ENCODE peak calls at places on chromosome 2, in six cellular contexts. K is IMR-90, M is H9, J is neuronal stem cell, C is H1, S is mesenchymal stem cell. W is an unnamed sample.

GRCh38 chr2:60873381-60873780 is 8.0 kb upstream of the REL start:
- DNase-seq in M (no peak), J (no peak), C (no peak), S (no peak), K (no peak), W (no peak)

GRCh38 chr2:108215794-108216211 is 24.0 kb upstream of the SULT1C3 start:
- DNase-seq in J (no peak), C (no peak), S (peak; percentile 44), K (peak; percentile 51), M (peak; percentile 38), W (no peak)

GRCh38 chr2:11514904-11515303 is 18.9 kb upstream of the GREB1 start:
- DNase-seq in C (no peak), M (no peak), J (no peak), S (no peak), K (no peak), W (no peak)

GRCh38 chr2:172972005-172972619 is 103.5 kb upstream of the MAP3K20 start:
- DNase-seq in M (peak; percentile 62), K (peak; percentile 48), S (peak; percentile 60), J (peak; percentile 36), C (no peak), W (peak; percentile 81)

GRCh38 chr2:29810956-29811355 is 110.4 kb downstream of the ALK start:
- DNase-seq in J (no peak), C (no peak), S (no peak), M (no peak), K (no peak), W (peak; percentile 89)

GRCh38 chr2:241559489-241560180 is 1.1 kb downstream of the BOK start:
- DNase-seq in K (peak; percentile 48), J (no peak), S (no peak), C (no peak), M (peak; percentile 57), W (peak; percentile 71)

GRCh38 chr2:181892795-181893435 is 1.4 kb downstream of the ITPRID2 start:
- DNase-seq in S (peak; percentile 40), M (no peak), K (peak; percentile 58), J (no peak), C (no peak), W (peak; percentile 44)

GRCh38 chr2:45000921-45001628 is 8.2 kb downstream of the SIX2 start:
- DNase-seq in S (peak; percentile 25), M (peak; percentile 57), C (no peak), J (no peak), K (no peak), W (no peak)

GRCh38 chr2:96508521-96509113 is 3.5 kb upstream of the NEURL3 start:
- DNase-seq in M (no peak), J (no peak), S (no peak), C (no peak), K (no peak), W (no peak)

GRCh38 chr2:16828828-16829160 is 163.2 kb upstream of the CYRIA start:
- DNase-seq in K (no peak), M (peak; percentile 31), C (no peak), S (no peak), J (no peak), W (no peak)

GRCh38 chr2:233945146-233945545 is 28.0 kb downstream of the TRPM8 start:
- DNase-seq in K (no peak), J (no peak), C (no peak), S (no peak), M (no peak), W (no peak)

GRCh38 chr2:44136186-44136585 is 32.5 kb upstream of the PPM1B start:
- DNase-seq in K (peak; percentile 83), J (no peak), S (peak; percentile 48), M (peak; percentile 44), C (no peak), W (peak; percentile 85)

GRCh38 chr2:7672027-7672684 is 754.9 kb downstream of the RNF144A start:
- DNase-seq in K (peak; percentile 35), J (peak; percentile 48), S (peak; percentile 33), C (peak; percentile 92), M (peak; percentile 91), W (peak; percentile 43)

DNA sequence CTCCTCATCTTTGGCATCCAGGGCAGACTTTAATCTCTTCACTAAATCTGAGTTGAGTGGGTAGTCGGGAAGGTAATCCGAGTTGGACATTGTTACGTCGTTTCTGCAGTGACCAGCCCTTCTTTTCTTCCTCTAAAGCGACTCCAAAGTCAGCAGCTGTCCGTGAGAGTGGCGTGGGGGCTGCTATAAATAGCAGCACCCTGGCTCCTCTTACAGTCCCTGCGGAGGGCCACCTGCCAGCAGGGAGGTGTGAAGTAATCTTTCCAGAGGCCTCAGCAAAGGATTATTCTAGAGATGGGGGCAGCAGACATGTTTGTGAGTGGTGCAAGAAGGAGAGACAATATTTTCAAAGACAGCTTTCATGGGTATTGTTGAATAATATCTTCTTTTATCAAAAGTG is at the start of gene ASB18:
- DNase-seq in S (no peak), M (no peak), K (no peak), C (no peak), J (no peak), W (no peak)
- H3K4me2 ChIP-seq in S (no peak within 1 kb of the TSS), M (no peak within 1 kb of the TSS), K (no peak within 1 kb of the TSS), C (no peak within 1 kb of the TSS), J (no peak within 1 kb of the TSS), W (no peak within 1 kb of the TSS)

DNA sequence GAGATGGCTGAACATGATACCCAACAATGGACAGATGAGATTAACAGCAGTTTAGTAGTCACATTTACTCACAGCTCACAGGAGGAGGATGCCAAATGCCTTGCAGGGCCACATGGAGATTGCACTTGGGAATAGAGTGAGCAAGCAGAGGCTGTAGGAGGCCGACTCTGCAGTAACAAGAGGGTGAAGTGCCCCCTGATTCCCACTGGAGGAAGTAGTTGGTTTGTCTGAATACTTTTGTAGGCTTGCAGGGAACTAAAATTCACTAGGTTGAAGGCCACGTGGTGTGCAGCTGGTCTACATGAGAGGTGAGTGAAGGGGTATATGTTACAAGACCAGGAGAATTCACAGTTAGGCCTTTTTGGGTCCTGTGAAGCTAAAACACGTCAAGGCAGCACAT is 419.3 kb upstream of the TNP1 start:
- DNase-seq in C (no peak), S (no peak), K (peak; percentile 59), J (no peak), M (no peak), W (no peak)
- H3K9ac ChIP-seq in C (no peak overlapping the region), S (peak overlapping the region; percentile 77), K (peak overlapping the region; percentile 66), J (no peak overlapping the region), M (no peak overlapping the region), W (no peak overlapping the region)

GRCh38 chr2:197934926-197935274 is 130.5 kb downstream of the PLCL1 start:
- DNase-seq in M (no peak), K (no peak), S (no peak), C (no peak), J (no peak), W (no peak)

GRCh38 chr2:197937804-197938203 is 133.4 kb downstream of the PLCL1 start:
- DNase-seq in C (no peak), M (no peak), K (no peak), J (no peak), S (no peak), W (no peak)

GRCh38 chr2:197931661-197932312 is 127.4 kb downstream of the PLCL1 start:
- DNase-seq in M (no peak), J (no peak), S (no peak), C (no peak), K (peak; percentile 24), W (no peak)

GRCh38 chr2:197932374-197932773 is 128.0 kb downstream of the PLCL1 start:
- DNase-seq in M (no peak), K (no peak), C (no peak), S (no peak), J (no peak), W (no peak)

GRCh38 chr2:197934262-197934925 is 130.0 kb downstream of the PLCL1 start:
- DNase-seq in C (no peak), S (no peak), J (no peak), K (no peak), M (no peak), W (no peak)
- H4K91ac ChIP-seq in C (no peak overlapping the region), S (no peak overlapping the region), J (no peak overlapping the region), K (no peak overlapping the region), M (no peak overlapping the region), W (no peak overlapping the region)

DNA sequence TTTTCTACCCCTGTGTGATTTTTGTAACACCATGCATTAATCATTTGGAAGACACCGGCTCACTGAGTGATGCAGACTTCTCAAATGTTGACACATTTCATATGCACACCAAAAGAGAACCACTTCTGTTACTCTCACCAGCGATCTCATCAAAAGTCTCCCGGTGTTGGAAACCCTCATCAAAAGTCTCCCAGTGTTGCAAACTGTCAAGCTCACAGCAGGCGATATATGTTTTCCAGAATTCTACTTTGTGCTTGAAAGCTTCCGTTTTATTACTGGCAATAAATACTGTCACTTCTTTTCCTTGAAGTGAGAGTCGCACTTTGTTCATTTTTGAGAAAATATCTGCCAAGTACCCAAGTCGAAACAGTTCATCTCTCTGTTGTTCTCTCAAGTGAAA is 20.4 kb downstream of the MLPH start:
- DNase-seq in S (no peak), M (no peak), K (no peak), C (no peak), J (no peak), W (no peak)
- H3K4me2 ChIP-seq in S (no peak overlapping the region), M (no peak overlapping the region), K (no peak overlapping the region), C (no peak overlapping the region), J (no peak overlapping the region), W (no peak overlapping the region)

DNA sequence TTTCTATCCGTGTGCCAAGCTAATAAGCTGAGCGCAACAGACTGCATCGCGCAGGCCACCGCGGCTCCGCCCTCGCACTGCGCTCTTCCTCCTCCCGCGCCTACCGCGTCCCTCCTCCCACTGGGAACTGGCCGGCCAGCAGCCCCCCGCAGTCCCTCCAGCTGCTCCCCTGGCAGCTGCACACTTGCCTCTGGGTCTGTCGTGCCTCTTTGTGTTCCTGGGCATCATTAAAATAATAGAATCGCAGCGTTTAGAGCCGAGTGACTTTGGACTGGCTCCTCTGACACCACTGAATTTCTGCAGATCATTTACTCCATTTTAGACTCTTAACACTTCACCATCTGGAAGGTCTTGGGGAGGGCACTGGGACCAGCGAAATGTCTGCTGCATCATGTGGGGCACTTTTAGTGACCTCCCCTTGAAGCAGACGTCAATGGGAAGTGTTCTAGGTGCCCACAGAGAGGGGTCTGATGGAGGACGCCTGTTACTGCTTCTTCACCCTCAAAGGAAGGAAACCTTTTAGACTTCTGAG is 20.9 kb upstream of the NAB1 start:
- DNase-seq in J (no peak), M (no peak), C (no peak), S (no peak), K (no peak), W (no peak)
- H3K9ac ChIP-seq in J (no peak overlapping the region), M (no peak overlapping the region), C (no peak overlapping the region), S (peak overlapping the region; percentile 88), K (peak overlapping the region; percentile 48), W (no peak overlapping the region)

GRCh38 chr2:106282816-106283215 is 88.7 kb upstream of the UXS1 start:
- DNase-seq in K (no peak), M (no peak), S (no peak), J (no peak), C (no peak), W (no peak)

GRCh38 chr2:106285237-106285829 is 91.2 kb upstream of the UXS1 start:
- DNase-seq in M (no peak), C (no peak), J (no peak), S (no peak), K (no peak), W (no peak)

GRCh38 chr2:106280653-106281202 is 86.6 kb upstream of the UXS1 start:
- DNase-seq in S (no peak), J (no peak), K (no peak), M (no peak), C (no peak), W (no peak)

GRCh38 chr2:106284255-106284654 is 90.2 kb upstream of the UXS1 start:
- DNase-seq in J (no peak), K (no peak), C (no peak), S (no peak), M (no peak), W (no peak)

GRCh38 chr2:106284691-106285202 is 90.6 kb upstream of the UXS1 start:
- DNase-seq in J (no peak), C (no peak), S (no peak), K (no peak), M (no peak), W (no peak)
- H4K91ac ChIP-seq in J (no peak overlapping the region), C (no peak overlapping the region), S (peak overlapping the region; percentile 28), K (no peak overlapping the region), M (no peak overlapping the region), W (no peak overlapping the region)

GRCh38 chr2:65640793-65641103 is 208.3 kb upstream of the SPRED2 start:
- DNase-seq in M (no peak), C (no peak), K (no peak), S (no peak), J (no peak), W (no peak)
- H3K4me2 ChIP-seq in M (no peak overlapping the region), C (no peak overlapping the region), K (no peak overlapping the region), S (no peak overlapping the region), J (no peak overlapping the region), W (no peak overlapping the region)